ENCODE peak calls at places on chromosome 10, in four cellular contexts. L, P, Q and O are unnamed samples.

GRCh38 chr10:84762754-84763394 is 434.5 kb downstream of the CCSER2 start:
- DNase-seq in P (no peak), Q (no peak), L (no peak), O (no peak)

GRCh38 chr10:6406220-6407033 is 173.6 kb downstream of the PRKCQ start:
- DNase-seq in P (peak), Q (no peak), L (no peak), O (no peak)

GRCh38 chr10:71268247-71268691 is 50.8 kb upstream of the SLC29A3 start:
- DNase-seq in Q (no peak), P (no peak), L (no peak), O (no peak)

GRCh38 chr10:12130237-12130872 is 878 bp downstream of the SEC61A2 start:
- DNase-seq in L (no peak), P (peak), Q (peak), O (peak)

GRCh38 chr10:7971949-7972348 is 82.5 kb upstream of the GATA3 start:
- DNase-seq in P (no peak), L (no peak), Q (no peak), O (no peak)

GRCh38 chr10:63492788-63493403 is 27.1 kb upstream of the JMJD1C start:
- DNase-seq in Q (no peak), L (no peak), P (no peak), O (no peak)

GRCh38 chr10:101939273-101939635 is 95.7 kb upstream of the KCNIP2 start:
- DNase-seq in L (no peak), Q (no peak), P (no peak), O (no peak)

GRCh38 chr10:34135515-34135914 is 679.6 kb downstream of the PARD3 start:
- DNase-seq in Q (no peak), L (no peak), P (no peak), O (no peak)

GRCh38 chr10:86329093-86329710 is 37.4 kb downstream of the GRID1 start:
- DNase-seq in P (no peak), L (no peak), Q (no peak), O (no peak)

GRCh38 chr10:79387466-79387973 is 40.3 kb downstream of the PPIF start:
- DNase-seq in Q (no peak), L (no peak), P (no peak), O (no peak)

GRCh38 chr10:71836594-71836970 is 14.5 kb downstream of the PSAP start:
- DNase-seq in L (no peak), Q (no peak), P (no peak), O (no peak)

GRCh38 chr10:89679986-89680385 is 21.4 kb upstream of the KIF20B start:
- DNase-seq in P (no peak), L (no peak), Q (no peak), O (no peak)

GRCh38 chr10:132264306-132264950 is 43.3 kb downstream of the STK32C start:
- DNase-seq in Q (no peak), P (no peak), L (peak), O (no peak)

GRCh38 chr10:34908472-34908871 is 93.4 kb upstream of the PARD3 start:
- DNase-seq in P (no peak), L (no peak), Q (no peak), O (no peak)

GRCh38 chr10:111354859-111355258 is 278.0 kb downstream of the ADRA2A start:
- DNase-seq in P (no peak), Q (no peak), L (no peak), O (no peak)

GRCh38 chr10:31157125-31157983 is 125.7 kb upstream of the ZNF438 start:
- DNase-seq in Q (no peak), P (no peak), L (no peak), O (peak)